ENCODE peak calls at places on chromosome 9, in five cellular contexts. Y is IMR-90, Z is PC-3, A is hepatocyte, R is fibroblast of pulmonary artery. O is an unnamed sample.

GRCh38 chr9:77161966-77162365 is 15.4 kb upstream of the VPS13A start:
- DNase-seq in Y (no peak), Z (no peak), A (no peak), R (peak; percentile 35), O (peak; percentile 5)

GRCh38 chr9:91037511-91038482 is 236.2 kb downstream of the SYK start:
- DNase-seq in Y (peak; percentile 93), Z (peak; percentile 67), A (peak; percentile 84), R (peak; percentile 86), O (peak; percentile 82)

GRCh38 chr9:8555767-8556500 is 756.4 kb upstream of the DMAC1 start:
- DNase-seq in Y (no peak), Z (no peak), A (no peak), R (peak; percentile 32), O (no peak)

GRCh38 chr9:2465921-2466460 is 155.6 kb upstream of the VLDLR start:
- DNase-seq in Y (peak; percentile 20), Z (peak; percentile 51), A (peak; percentile 76), R (no peak), O (no peak)

GRCh38 chr9:96203867-96204412 is 98.0 kb downstream of the HSD17B3 start:
- DNase-seq in Y (no peak), Z (no peak), A (peak; percentile 47), R (no peak), O (peak; percentile 53)

GRCh38 chr9:3435732-3436131 is 90.1 kb downstream of the RFX3 start:
- DNase-seq in Y (no peak), Z (no peak), A (no peak), R (no peak), O (no peak)

GRCh38 chr9:128750926-128751595 is 20.7 kb downstream of the ZER1 start:
- DNase-seq in Y (no peak), Z (no peak), A (no peak), R (no peak), O (no peak)

GRCh38 chr9:133472277-133472645 is 6.6 kb downstream of the SLC2A6 start:
- DNase-seq in Y (no peak), Z (no peak), A (no peak), R (no peak), O (no peak)

GRCh38 chr9:97747201-97747965 is 50.2 kb upstream of the XPA start:
- DNase-seq in Y (no peak), Z (no peak), A (peak; percentile 53), R (no peak), O (peak; percentile 45)

GRCh38 chr9:78575041-78575440 is 278.1 kb downstream of the PSAT1 start:
- DNase-seq in Y (no peak), Z (no peak), A (no peak), R (no peak), O (no peak)

GRCh38 chr9:123438321-123438720 is 82.3 kb downstream of the CRB2 start:
- DNase-seq in Y (peak; percentile 19), Z (no peak), A (no peak), R (peak; percentile 31), O (no peak)

GRCh38 chr9:21047315-21047714 is 15.9 kb upstream of the HACD4 start:
- DNase-seq in Y (no peak), Z (no peak), A (no peak), R (no peak), O (no peak)

GRCh38 chr9:16726718-16727451 is 143.6 kb downstream of the BNC2 start:
- DNase-seq in Y (peak; percentile 83), Z (peak; percentile 71), A (peak; percentile 74), R (peak; percentile 96), O (peak; percentile 84)

GRCh38 chr9:108463927-108464606 is 391.7 kb downstream of the ACTL7B start:
- DNase-seq in Y (no peak), Z (no peak), A (no peak), R (peak; percentile 39), O (peak; percentile 84)

GRCh38 chr9:33795819-33796218 is 458 bp downstream of the PRSS3 start:
- DNase-seq in Y (no peak), Z (no peak), A (no peak), R (no peak), O (no peak)

GRCh38 chr9:98369896-98370295 is 114.4 kb upstream of the TBC1D2 start:
- DNase-seq in Y (no peak), Z (no peak), A (no peak), R (no peak), O (no peak)

GRCh38 chr9:127763918-127764384 is 14.5 kb downstream of the SH2D3C start:
- DNase-seq in Y (no peak), Z (no peak), A (no peak), R (peak; percentile 83), O (no peak)

GRCh38 chr9:4030751-4031150 is 269.1 kb downstream of the GLIS3 start:
- DNase-seq in Y (no peak), Z (no peak), A (no peak), R (no peak), O (no peak)

GRCh38 chr9:68704804-68705635 is at the start of gene PIP5K1B:
- DNase-seq in Y (peak; percentile 29), Z (peak; percentile 56), A (peak; percentile 89), R (peak; percentile 40), O (peak; percentile 34)

DNA sequence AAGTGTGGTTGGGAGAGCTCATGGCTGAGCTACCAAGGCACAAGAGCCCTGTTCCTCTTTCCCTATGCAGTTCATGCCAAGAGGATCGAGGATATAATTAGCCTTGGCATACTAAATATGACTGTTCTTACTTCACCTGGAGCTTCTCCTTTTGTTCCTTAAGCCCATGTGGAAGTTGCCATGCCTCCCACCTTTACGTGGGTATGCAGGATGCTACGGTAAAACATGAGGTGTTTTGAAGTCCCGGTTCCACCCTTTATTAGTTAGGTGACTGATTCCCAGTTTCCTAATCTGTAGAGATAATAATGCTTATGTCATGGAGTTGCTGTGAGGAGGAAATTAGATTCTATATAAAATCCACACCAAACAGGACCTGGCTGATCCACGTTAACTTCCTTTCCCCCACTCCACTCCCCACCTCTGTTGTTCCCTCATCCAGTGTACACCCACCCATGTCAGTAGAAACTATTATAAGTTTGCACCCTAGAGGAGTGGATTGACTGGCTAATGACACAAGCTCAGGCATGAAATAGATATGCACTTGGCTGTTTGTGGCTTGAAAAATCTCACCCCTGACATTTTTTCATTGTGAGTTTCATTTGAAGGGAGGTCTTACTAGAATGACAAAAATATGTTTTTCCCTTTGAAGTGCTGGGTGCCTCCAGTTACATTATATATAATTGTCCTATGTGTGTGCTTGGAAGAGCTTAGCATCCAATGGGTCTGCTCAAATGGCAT is 36.8 kb upstream of the SHOC1 start:
- DNase-seq in Y (peak; percentile 33), Z (no peak), A (no peak), R (no peak), O (peak; percentile 36)
- H3K4me3 ChIP-seq in Y (no peak overlapping the region), Z (no peak overlapping the region), A (no peak overlapping the region), R (no peak overlapping the region), O (no peak overlapping the region)

DNA sequence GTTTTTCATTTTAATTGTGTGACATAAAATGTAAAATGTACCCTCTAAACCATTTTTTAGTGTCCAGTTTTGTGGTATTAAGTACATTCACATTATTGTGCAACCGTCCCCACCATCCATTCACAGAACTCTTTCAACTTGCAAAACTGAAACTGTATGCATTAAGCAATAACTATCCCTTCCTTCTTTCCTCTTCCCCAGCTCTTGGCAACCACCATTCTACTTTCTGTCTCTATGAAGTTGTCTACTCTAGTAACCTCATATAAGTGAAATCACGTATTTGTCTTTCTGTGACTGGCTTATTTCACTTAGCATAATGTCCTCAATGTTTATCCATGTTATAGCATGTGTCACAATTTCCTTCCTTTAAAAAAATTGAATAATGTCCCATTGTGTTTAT is 142.4 kb downstream of the C9orf152 start:
- DNase-seq in Y (peak; percentile 66), Z (no peak), A (no peak), R (peak; percentile 89), O (peak; percentile 63)
- H3K4me3 ChIP-seq in Y (no peak overlapping the region), Z (no peak overlapping the region), A (no peak overlapping the region), R (no peak overlapping the region), O (no peak overlapping the region)

GRCh38 chr9:109912726-109913460 is 132.9 kb downstream of the PALM2AKAP2 start:
- DNase-seq in Y (peak; percentile 32), Z (peak; percentile 22), A (no peak), R (no peak), O (peak; percentile 66)
- H3K4me3 ChIP-seq in Y (no peak overlapping the region), Z (peak overlapping the region; percentile 12), A (no peak overlapping the region), R (no peak overlapping the region), O (no peak overlapping the region)

DNA sequence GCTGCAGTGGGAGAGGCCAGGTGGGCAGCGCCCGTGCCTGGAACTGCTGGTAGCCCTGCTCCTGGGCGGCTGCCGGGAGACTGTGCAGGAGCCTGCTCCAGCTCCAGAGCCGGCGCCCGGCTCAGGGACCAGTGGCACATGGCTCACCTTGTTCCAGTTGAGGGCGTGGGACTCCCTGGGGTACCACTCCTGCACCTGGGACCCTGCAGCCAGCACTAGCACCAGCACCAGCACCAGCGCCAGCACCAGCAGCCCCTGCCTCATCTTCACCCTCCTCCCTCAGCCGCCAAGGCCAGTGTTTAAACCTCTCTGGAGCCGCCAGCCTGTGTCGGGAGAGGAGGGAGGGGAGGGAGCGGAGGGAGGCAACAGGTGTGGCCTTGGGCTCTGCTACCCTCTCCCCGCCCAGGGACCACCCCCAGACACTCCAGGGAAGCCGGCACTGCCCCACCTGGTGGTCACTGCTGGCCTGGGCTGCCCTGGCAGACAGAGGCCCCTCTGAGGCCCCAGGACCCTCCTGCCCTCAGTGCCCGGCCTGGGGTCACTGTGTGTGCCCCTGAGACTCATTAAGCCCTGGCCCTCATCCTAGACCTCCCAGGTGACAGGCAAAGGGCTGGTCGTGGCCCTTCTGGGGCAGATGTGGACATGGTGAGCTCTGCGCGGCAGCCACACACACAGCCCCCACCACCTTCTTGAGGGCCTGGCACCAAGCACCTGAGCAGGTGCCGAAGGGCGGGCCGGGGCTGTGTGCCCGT is at the start of gene LCN10:
- DNase-seq in Y (no peak), Z (peak; percentile 26), A (peak; percentile 67), R (no peak), O (no peak)
- H3K4me3 ChIP-seq in Y (no peak within 1 kb of the TSS), Z (no peak within 1 kb of the TSS), A (no peak within 1 kb of the TSS), R (no peak within 1 kb of the TSS), O (no peak within 1 kb of the TSS)

GRCh38 chr9:19471737-19472648 is 63.2 kb downstream of the ACER2 start:
- DNase-seq in Y (peak; percentile 33), Z (peak; percentile 73), A (peak; percentile 73), R (peak; percentile 66), O (peak; percentile 40)
- H3K4me3 ChIP-seq in Y (no peak overlapping the region), Z (peak overlapping the region; percentile 35), A (no peak overlapping the region), R (peak overlapping the region; percentile 21), O (no peak overlapping the region)

GRCh38 chr9:92723299-92723625 is 41.4 kb downstream of the BICD2 start:
- DNase-seq in Y (peak; percentile 71), Z (peak; percentile 41), A (no peak), R (no peak), O (peak; percentile 71)

GRCh38 chr9:92724528-92725265 is 39.9 kb downstream of the BICD2 start:
- DNase-seq in Y (no peak), Z (no peak), A (no peak), R (no peak), O (no peak)

GRCh38 chr9:92725266-92725545 is 39.4 kb downstream of the BICD2 start:
- DNase-seq in Y (no peak), Z (no peak), A (no peak), R (no peak), O (no peak)

GRCh38 chr9:92722386-92723298 is 42.0 kb downstream of the BICD2 start:
- DNase-seq in Y (no peak), Z (no peak), A (no peak), R (no peak), O (no peak)

DNA sequence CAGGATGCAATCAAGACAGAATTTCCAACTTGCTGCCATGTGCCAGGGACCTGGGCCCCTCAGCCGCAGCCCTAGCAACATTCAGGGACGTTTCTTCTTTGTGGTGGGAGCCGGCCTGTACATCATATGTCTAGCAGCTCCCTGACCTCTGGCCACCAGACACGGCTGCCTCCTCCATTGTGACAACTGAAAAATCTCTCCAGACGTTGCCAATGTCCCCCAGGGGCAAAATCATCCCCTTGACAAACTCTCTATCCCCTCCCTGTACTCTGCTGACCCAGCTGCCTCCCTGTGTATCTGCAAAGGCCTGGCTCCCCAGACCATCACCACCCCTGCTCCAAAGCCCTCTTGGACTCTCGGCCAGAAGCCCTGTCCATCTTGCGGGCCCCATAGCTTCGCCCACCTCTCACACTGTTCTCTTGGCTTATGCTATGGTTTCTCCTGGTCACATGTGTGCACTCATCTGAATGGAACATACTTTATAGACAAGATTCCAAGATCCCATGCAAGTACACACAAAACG is 40.8 kb downstream of the BICD2 start:
- DNase-seq in Y (no peak), Z (no peak), A (no peak), R (no peak), O (no peak)
- H3K4me3 ChIP-seq in Y (no peak overlapping the region), Z (no peak overlapping the region), A (no peak overlapping the region), R (no peak overlapping the region), O (no peak overlapping the region)

O was measured in AG10803.